ENCODE peak calls at places on chromosomes 16 and 17, in seven cellular contexts. R is HepG2, U is HCT116, A is SK-N-SH, B is GM12878, O is K562, S is H1. Q is an unnamed sample.

GRCh38 chr16:3641801-3642396 is 12.6 kb upstream of the DNASE1 start:
- DNase-seq in R (no peak), U (no peak), A (peak; percentile 46), B (no peak), O (no peak), S (no peak), Q (no peak)

GRCh38 chr17:44307387-44308186 is 814 bp upstream of the RUNDC3A start:
- DNase-seq in R (no peak), U (no peak), A (peak; percentile 89), B (no peak), O (no peak), S (no peak), Q (peak; percentile 89)

GRCh38 chr17:71055128-71055527 is 885.8 kb downstream of the KCNJ2 start:
- DNase-seq in R (no peak), U (no peak), A (no peak), B (no peak), O (no peak), S (no peak), Q (no peak)

GRCh38 chr17:12099412-12099811 is 78.7 kb downstream of the MAP2K4 start:
- DNase-seq in R (peak; percentile 10), U (no peak), A (no peak), B (no peak), O (no peak), S (no peak), Q (no peak)

GRCh38 chr16:1771072-1771863 is at the start of gene NME3:
- DNase-seq in R (peak; percentile 17), U (no peak), A (peak; percentile 92), B (no peak), O (peak; percentile 71), S (no peak), Q (peak; percentile 77)

GRCh38 chr16:87190288-87191240 is 126.6 kb downstream of the C16orf95 start:
- DNase-seq in R (no peak), U (peak; percentile 10), A (no peak), B (no peak), O (no peak), S (no peak), Q (peak; percentile 47)

GRCh38 chr17:42979511-42980273 is at the start of gene PTGES3L:
- DNase-seq in R (peak; percentile 88), U (no peak), A (peak; percentile 91), B (no peak), O (peak; percentile 76), S (no peak), Q (peak; percentile 49)

GRCh38 chr16:71287454-71287853 is 1.7 kb downstream of the CMTR2 start:
- DNase-seq in R (no peak), U (no peak), A (no peak), B (no peak), O (no peak), S (no peak), Q (no peak)

GRCh38 chr16:66900721-66901441 is 17.8 kb downstream of the CDH16 start:
- DNase-seq in R (no peak), U (no peak), A (peak; percentile 32), B (no peak), O (peak; percentile 93), S (no peak), Q (peak; percentile 0)

GRCh38 chr17:13030459-13031305 is 12.9 kb upstream of the ELAC2 start:
- DNase-seq in R (peak; percentile 30), U (no peak), A (peak; percentile 48), B (no peak), O (peak; percentile 56), S (no peak), Q (peak; percentile 66)

GRCh38 chr17:6439951-6440350 is 4.3 kb upstream of the PIMREG start:
- DNase-seq in R (peak; percentile 8), U (no peak), A (no peak), B (no peak), O (no peak), S (no peak), Q (no peak)

GRCh38 chr17:6437466-6437865 is 2.5 kb upstream of the AIPL1 start:
- DNase-seq in R (no peak), U (no peak), A (no peak), B (no peak), O (no peak), S (no peak), Q (no peak)

GRCh38 chr17:6435051-6435450 is at the start of gene AIPL1:
- DNase-seq in R (no peak), U (no peak), A (no peak), B (no peak), O (no peak), S (no peak), Q (no peak)

GRCh38 chr17:6437956-6438355 is 3.0 kb upstream of the AIPL1 start:
- DNase-seq in R (no peak), U (no peak), A (no peak), B (no peak), O (no peak), S (no peak), Q (no peak)

DNA sequence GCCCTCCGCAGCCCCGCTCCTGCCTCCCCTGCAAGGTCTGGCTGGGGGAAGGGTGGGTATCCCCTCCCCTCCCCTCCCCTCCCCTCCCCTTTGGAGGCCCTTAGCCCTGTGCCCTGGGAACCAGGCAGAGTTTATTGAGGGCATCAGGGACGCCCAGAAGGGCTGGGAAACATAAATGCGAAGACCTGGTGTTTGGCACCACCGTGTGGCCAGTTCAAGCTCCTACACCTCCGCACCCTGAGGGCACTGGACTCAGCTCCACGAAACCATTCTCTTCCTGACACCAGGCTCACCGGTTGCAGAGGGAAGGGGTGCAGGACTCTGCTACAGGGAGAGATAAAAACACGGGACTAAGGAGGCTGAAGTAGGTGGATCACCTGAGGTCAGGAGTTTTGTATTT is 1.0 kb upstream of the AIPL1 start:
- DNase-seq in R (peak; percentile 34), U (peak; percentile 46), A (peak; percentile 84), B (no peak), O (peak; percentile 70), S (no peak), Q (peak; percentile 74)
- TF ChIP-seq JUND in R (no peak), U (no peak), A (no peak), B (no peak), O (no peak), S (no peak), Q (no peak)

GRCh38 chr17:62617894-62618472 is 9.5 kb upstream of the MRC2 start:
- DNase-seq in R (peak; percentile 73), U (no peak), A (no peak), B (no peak), O (no peak), S (no peak), Q (no peak)

GRCh38 chr17:62615503-62615902 is 12.0 kb upstream of the MRC2 start:
- DNase-seq in R (no peak), U (no peak), A (no peak), B (no peak), O (no peak), S (no peak), Q (no peak)

GRCh38 chr17:62618647-62619412 is 8.6 kb upstream of the MRC2 start:
- DNase-seq in R (no peak), U (no peak), A (no peak), B (no peak), O (no peak), S (no peak), Q (no peak)

GRCh38 chr17:62619413-62620155 is 7.9 kb upstream of the MRC2 start:
- DNase-seq in R (no peak), U (no peak), A (no peak), B (no peak), O (no peak), S (no peak), Q (no peak)

DNA sequence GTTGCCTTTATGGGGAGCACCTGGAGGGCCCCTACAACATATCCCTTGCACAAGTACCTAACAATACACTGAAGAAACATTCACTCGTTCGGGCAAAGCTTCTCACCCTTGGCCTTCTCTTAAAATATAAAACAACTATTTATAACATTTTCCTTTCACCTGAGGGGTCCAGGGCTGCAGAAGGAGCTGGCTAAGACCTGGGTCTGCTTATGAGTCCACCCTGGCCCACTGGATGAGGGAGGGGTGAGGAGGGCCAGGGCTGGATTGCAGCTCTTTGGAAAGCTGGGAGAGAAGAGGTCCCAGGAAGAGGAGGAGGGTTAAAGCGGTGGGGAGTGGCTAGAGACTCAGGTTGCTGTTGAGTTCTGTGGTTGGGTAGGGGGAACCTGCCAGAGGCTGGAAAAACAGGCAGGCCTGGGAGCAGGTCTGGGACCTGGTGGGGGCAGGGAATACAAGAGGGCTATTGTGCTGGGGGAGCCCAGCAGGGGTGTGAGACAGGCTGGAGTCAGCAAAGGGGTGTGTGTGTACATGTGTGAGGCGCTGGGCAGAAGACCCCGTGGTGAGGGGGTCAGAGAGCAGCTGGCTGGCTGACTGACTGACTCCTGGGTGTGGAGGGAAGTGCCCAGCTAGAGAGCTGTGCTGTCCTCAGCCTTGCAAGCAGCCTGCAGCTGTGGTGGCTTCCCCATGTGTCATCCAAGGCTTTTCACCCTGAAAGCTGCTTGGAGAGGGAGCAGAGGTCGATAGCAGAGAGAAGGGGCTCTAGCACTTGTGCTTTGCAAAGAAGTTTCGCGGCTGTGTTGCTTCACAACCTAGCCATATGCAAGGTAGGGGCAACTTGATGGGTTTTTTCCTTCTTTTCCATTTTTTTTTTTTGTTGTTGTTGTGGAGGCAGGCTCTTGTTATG is 10.2 kb upstream of the MRC2 start:
- DNase-seq in R (peak; percentile 97), U (no peak), A (no peak), B (no peak), O (no peak), S (no peak), Q (no peak)
- TF ChIP-seq JUND in R (peak; percentile 47), U (no peak), A (no peak), B (no peak), O (no peak), S (no peak), Q (no peak)

GRCh38 chr16:84607694-84608093 is 10.2 kb downstream of the COTL1 start:
- DNase-seq in R (no peak), U (no peak), A (no peak), B (no peak), O (no peak), S (no peak), Q (no peak)

GRCh38 chr16:84608281-84608680 is 9.6 kb downstream of the COTL1 start:
- DNase-seq in R (no peak), U (no peak), A (no peak), B (no peak), O (no peak), S (no peak), Q (no peak)

GRCh38 chr16:84611041-84611440 is 6.8 kb downstream of the COTL1 start:
- DNase-seq in R (no peak), U (no peak), A (peak; percentile 59), B (no peak), O (no peak), S (no peak), Q (no peak)

GRCh38 chr16:84612686-84613085 is 5.2 kb downstream of the COTL1 start:
- DNase-seq in R (no peak), U (no peak), A (no peak), B (no peak), O (no peak), S (no peak), Q (no peak)

DNA sequence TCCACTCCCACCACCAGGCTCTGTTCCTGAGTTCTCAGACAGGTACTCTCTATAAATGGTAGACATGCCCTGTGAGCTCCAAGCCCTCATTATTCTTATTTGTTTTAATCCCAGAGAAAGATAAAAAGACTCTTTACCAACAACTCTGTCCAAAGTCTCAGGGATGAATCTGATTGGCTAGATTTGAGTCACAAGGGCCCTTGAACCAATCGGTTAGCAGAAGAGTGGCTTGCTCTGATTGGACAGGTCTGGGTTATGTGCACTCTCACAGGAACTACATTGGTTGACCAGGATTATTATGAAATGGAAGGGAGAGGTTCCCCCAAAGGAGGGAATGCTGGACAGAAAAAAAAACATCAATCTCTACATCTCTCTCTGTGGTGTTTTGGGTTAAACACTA is 7.5 kb downstream of the COTL1 start:
- DNase-seq in R (no peak), U (no peak), A (no peak), B (no peak), O (peak; percentile 70), S (no peak), Q (no peak)
- TF ChIP-seq JUND in R (no peak), U (no peak), A (no peak), B (no peak), O (no peak), S (no peak), Q (no peak)

GRCh38 chr17:45918241-45918745 is 23.9 kb downstream of the MAPT start:
- DNase-seq in R (no peak), U (no peak), A (no peak), B (no peak), O (no peak), S (no peak), Q (no peak)
- TF ChIP-seq JUND in R (no peak), U (no peak), A (no peak), B (no peak), O (no peak), S (no peak), Q (no peak)

Q was measured in T47D.